ENCODE peak calls at places on chromosomes 7 and 10, in five cellular contexts. T is amniotic epithelial cell, O is bronchial epithelial cell, M is spleen, B is occipital lobe. A is an unnamed sample.

GRCh38 chr10:121437596-121437995 is 160.6 kb downstream of the FGFR2 start:
- DNase-seq in T (no peak), O (no peak), M (no peak), B (no peak), A (no peak)

GRCh38 chr7:139106959-139107358 is 2.6 kb downstream of the ZC3HAV1 start:
- DNase-seq in T (no peak), O (no peak), M (no peak), B (no peak), A (no peak)

GRCh38 chr7:106111671-106112117 is 418 bp downstream of the SYPL1 start:
- DNase-seq in T (peak), O (peak), M (peak), B (no peak), A (peak)

GRCh38 chr10:7260912-7261700 is 149.7 kb downstream of the SFMBT2 start:
- DNase-seq in T (peak), O (no peak), M (no peak), B (no peak), A (no peak)

GRCh38 chr7:129951076-129952011 is 1.4 kb downstream of the UBE2H start:
- DNase-seq in T (peak), O (no peak), M (no peak), B (no peak), A (peak)

GRCh38 chr7:128102490-128103291 is 71.5 kb upstream of the LRRC4 start:
- DNase-seq in T (no peak), O (no peak), M (peak), B (no peak), A (no peak)

GRCh38 chr10:31042670-31043069 is 11.0 kb upstream of the ZNF438 start:
- DNase-seq in T (peak), O (no peak), M (no peak), B (no peak), A (no peak)

GRCh38 chr7:144670251-144670650 is 165.6 kb downstream of the TPK1 start:
- DNase-seq in T (peak), O (peak), M (no peak), B (no peak), A (no peak)

A was measured in mesenteric fat pad.